ENCODE peak calls at places on chromosomes 4 and X, in nine cellular contexts. D is lower leg skin, Z is right atrium auricular region, U is left ventricle myocardium inferior, M is prostate gland, P is pancreas, L is AG09309, Q is neural progenitor cell, C is IMR-90. A is an unnamed sample.

GRCh38 chr4:108619372-108620100 is 840 bp upstream of the RPL34 start:
- DNase-seq in D (no peak), Z (no peak), U (no peak), M (no peak), P (no peak), L (no peak), Q (no peak), C (no peak), A (no peak)

GRCh38 chr4:25446611-25447010 is 69.5 kb downstream of the ANAPC4 start:
- DNase-seq in D (no peak), Z (no peak), U (no peak), M (no peak), P (no peak), L (no peak), Q (no peak), C (no peak), A (no peak)

GRCh38 chr4:114613579-114613978 is 15.0 kb downstream of the UGT8 start:
- DNase-seq in D (no peak), Z (no peak), U (no peak), M (no peak), P (no peak), L (no peak), Q (no peak), C (no peak), A (no peak)

GRCh38 chr4:10656988-10657387 is 27.6 kb downstream of the CLNK start:
- DNase-seq in D (no peak), Z (no peak), U (no peak), M (peak), P (no peak), L (no peak), Q (no peak), C (peak), A (no peak)

GRCh38 chrX:139738581-139738980 is 30.6 kb upstream of the MCF2 start:
- DNase-seq in D (no peak), Z (no peak), U (no peak), M (no peak), P (no peak), L (no peak), Q (no peak), C (peak), A (no peak)

GRCh38 chr4:39931441-39931901 is 46.2 kb downstream of the PDS5A start:
- DNase-seq in D (no peak), Z (no peak), U (no peak), M (no peak), P (no peak), L (no peak), Q (no peak), C (no peak), A (no peak)

GRCh38 chrX:41302293-41302868 is 31.6 kb upstream of the DDX3X start:
- DNase-seq in D (no peak), Z (no peak), U (no peak), M (no peak), P (no peak), L (no peak), Q (peak), C (no peak), A (no peak)

GRCh38 chrX:11952176-11952720 is 186.0 kb upstream of the FRMPD4 start:
- DNase-seq in D (no peak), Z (no peak), U (peak), M (no peak), P (no peak), L (no peak), Q (no peak), C (peak), A (no peak)

GRCh38 chrX:9885150-9885549 is 82.0 kb upstream of the CLDN34 start:
- DNase-seq in D (peak), Z (no peak), U (peak), M (peak), P (peak), L (no peak), Q (peak), C (peak), A (peak)

GRCh38 chr4:124060261-124060918 is 652.1 kb downstream of the ANKRD50 start:
- DNase-seq in D (peak), Z (peak), U (peak), M (peak), P (no peak), L (no peak), Q (no peak), C (peak), A (no peak)

GRCh38 chrX:18360867-18361266 is 6.4 kb upstream of the SCML2 start:
- DNase-seq in D (no peak), Z (no peak), U (no peak), M (no peak), P (no peak), L (no peak), Q (no peak), C (peak), A (no peak)

GRCh38 chr4:174398728-174399127 is 115.0 kb downstream of the CEP44 start:
- DNase-seq in D (no peak), Z (no peak), U (no peak), M (no peak), P (no peak), L (peak), Q (no peak), C (peak), A (no peak)

GRCh38 chrX:30489323-30489722 is 88.2 kb downstream of the TASL start:
- DNase-seq in D (no peak), Z (no peak), U (no peak), M (no peak), P (no peak), L (no peak), Q (peak), C (no peak), A (no peak)

GRCh38 chrX:18558799-18559198 is 113.1 kb downstream of the RS1 start:
- DNase-seq in D (no peak), Z (no peak), U (no peak), M (no peak), P (no peak), L (no peak), Q (no peak), C (no peak), A (no peak)

GRCh38 chr4:2828758-2829181 is 14.9 kb upstream of the ADD1 start:
- DNase-seq in D (no peak), Z (no peak), U (peak), M (no peak), P (no peak), L (no peak), Q (no peak), C (no peak), A (no peak)
- TF ChIP-seq CTCF in D (no peak), Z (no peak), U (no peak), M (no peak), P (no peak), L (no peak), Q (no peak), C (no peak), A (no peak)

GRCh38 chr4:185020293-185020808 is 2.1 kb downstream of the HELT start:
- DNase-seq in D (no peak), Z (no peak), U (no peak), M (no peak), P (no peak), L (no peak), Q (peak), C (no peak), A (peak)
- H3K4me3 ChIP-seq in D (no peak), Z (no peak), U (peak), M (no peak), P (no peak), L (no peak), Q (peak), C (no peak), A (peak)

GRCh38 chrX:24839331-24839730 is 145.6 kb downstream of the POLA1 start:
- DNase-seq in D (no peak), Z (no peak), U (no peak), M (no peak), P (no peak), L (no peak), Q (no peak), C (no peak), A (no peak)

GRCh38 chrX:24837966-24838365 is 144.2 kb downstream of the POLA1 start:
- DNase-seq in D (no peak), Z (no peak), U (no peak), M (no peak), P (no peak), L (no peak), Q (no peak), C (no peak), A (no peak)

GRCh38 chrX:24833695-24834094 is 140.0 kb downstream of the POLA1 start:
- DNase-seq in D (no peak), Z (no peak), U (no peak), M (no peak), P (no peak), L (no peak), Q (no peak), C (no peak), A (no peak)

GRCh38 chrX:24842486-24842885 is 148.8 kb downstream of the POLA1 start:
- DNase-seq in D (no peak), Z (no peak), U (no peak), M (no peak), P (no peak), L (no peak), Q (no peak), C (no peak), A (no peak)

GRCh38 chrX:24838624-24839023 is 144.9 kb downstream of the POLA1 start:
- DNase-seq in D (no peak), Z (no peak), U (no peak), M (peak), P (no peak), L (peak), Q (peak), C (peak), A (no peak)
- TF ChIP-seq CTCF in D (no peak), Z (peak), U (peak), M (peak), P (peak), L (peak), Q (peak), C (peak), A (no peak)

DNA sequence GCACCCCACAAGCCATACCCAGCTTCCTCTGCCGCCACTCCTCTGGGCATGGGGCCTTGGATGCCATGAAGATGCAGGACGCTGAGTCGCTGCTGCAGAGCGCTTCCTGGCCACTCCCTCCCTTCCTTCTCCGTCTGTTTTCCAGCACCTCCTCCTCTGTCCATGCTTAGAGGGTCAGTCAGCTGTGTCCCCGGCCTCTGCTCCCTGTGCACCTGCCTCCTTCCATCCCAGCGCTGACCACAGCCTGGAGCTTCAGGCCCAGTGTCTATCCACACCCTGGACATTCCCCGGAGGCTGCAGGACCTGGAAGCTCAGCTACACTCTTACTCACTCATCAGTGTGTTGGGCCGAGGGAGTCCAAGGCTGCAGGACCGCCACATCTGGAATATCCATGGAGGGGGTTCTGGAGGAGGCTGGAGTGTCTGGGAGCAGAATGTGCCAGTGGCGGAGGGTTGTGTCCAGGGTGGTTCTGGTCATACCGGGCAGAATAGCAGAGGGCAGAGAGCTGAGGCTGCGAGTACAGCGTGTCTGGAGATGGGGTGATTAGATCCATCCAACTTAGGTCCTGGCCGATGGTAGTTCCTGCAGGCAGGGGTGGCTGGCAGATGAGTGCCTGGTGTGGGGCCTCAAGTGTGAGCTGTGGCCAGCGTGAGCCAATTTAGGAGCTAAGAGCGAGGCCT is 58.6 kb upstream of the ADRA2C start:
- DNase-seq in D (no peak), Z (no peak), U (peak), M (no peak), P (no peak), L (no peak), Q (no peak), C (no peak), A (no peak)
- H3K4me3 ChIP-seq in D (no peak), Z (no peak), U (no peak), M (no peak), P (no peak), L (no peak), Q (no peak), C (no peak), A (no peak)

GRCh38 chr4:145723336-145723735 is 43.4 kb downstream of the C4orf51 start:
- DNase-seq in D (no peak), Z (no peak), U (no peak), M (no peak), P (no peak), L (no peak), Q (no peak), C (no peak), A (no peak)
- TF ChIP-seq CTCF in D (no peak), Z (no peak), U (no peak), M (no peak), P (no peak), L (no peak), Q (no peak), C (no peak), A (no peak)

DNA sequence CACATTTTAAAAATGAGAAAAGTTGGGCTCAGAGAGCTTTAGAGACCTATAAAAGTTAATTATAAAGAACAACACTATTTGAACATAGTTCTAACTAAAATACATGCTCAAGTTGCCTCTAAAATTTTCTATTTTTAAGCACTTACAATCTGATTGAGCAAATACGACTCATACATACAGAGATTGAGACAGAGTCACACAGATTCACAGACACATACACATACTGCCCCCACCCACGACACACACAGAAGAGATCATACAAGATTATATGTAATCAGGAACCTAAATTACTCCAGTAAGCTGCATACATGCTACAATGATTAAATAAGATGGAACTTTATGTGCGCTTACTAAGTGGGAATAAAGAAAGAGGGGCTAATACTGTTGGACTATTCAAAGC is 2.7 kb upstream of the ASB5 start:
- DNase-seq in D (no peak), Z (no peak), U (no peak), M (no peak), P (no peak), L (no peak), Q (no peak), C (peak), A (no peak)
- H3K4me3 ChIP-seq in D (no peak), Z (no peak), U (no peak), M (no peak), P (no peak), L (no peak), Q (no peak), C (no peak), A (no peak)

A was measured in upper lobe of left lung.